ENCODE peak calls at places on chromosome 6, in five cellular contexts. A, L, Q, I and N are unnamed samples.

GRCh38 chr6:1739220-1739619 is 129.5 kb downstream of the FOXC1 start:
- DNase-seq in A (no peak), L (no peak), Q (no peak), I (no peak), N (no peak)

GRCh38 chr6:80182291-80182690 is 75.8 kb downstream of the BCKDHB start:
- DNase-seq in A (peak; percentile 22), L (no peak), Q (no peak), I (no peak), N (no peak)

GRCh38 chr6:3749390-3749978 is 2.0 kb downstream of the PXDC1 start:
- DNase-seq in A (no peak), L (no peak), Q (peak; percentile 74), I (no peak), N (peak; percentile 69)

GRCh38 chr6:111210074-111210729 is 122.9 kb downstream of the SLC16A10 start:
- DNase-seq in A (peak; percentile 64), L (no peak), Q (no peak), I (peak; percentile 69), N (no peak)

GRCh38 chr6:130896249-130896648 is 69.0 kb downstream of the SMLR1 start:
- DNase-seq in A (no peak), L (no peak), Q (peak; percentile 38), I (no peak), N (no peak)

GRCh38 chr6:105196076-105196475 is 16.3 kb upstream of the POPDC3 start:
- DNase-seq in A (peak; percentile 7), L (no peak), Q (no peak), I (no peak), N (no peak)

GRCh38 chr6:96468681-96469224 is 52.9 kb upstream of the UFL1 start:
- DNase-seq in A (no peak), L (no peak), Q (no peak), I (no peak), N (no peak)

GRCh38 chr6:111113731-111114438 is 26.6 kb downstream of the SLC16A10 start:
- DNase-seq in A (peak; percentile 9), L (no peak), Q (no peak), I (peak; percentile 39), N (no peak)

GRCh38 chr6:41331401-41332150 is 3.8 kb upstream of the NCR2 start:
- DNase-seq in A (no peak), L (no peak), Q (no peak), I (peak; percentile 23), N (no peak)

GRCh38 chr6:149354009-149354408 is 36.5 kb downstream of the TAB2 start:
- DNase-seq in A (no peak), L (no peak), Q (no peak), I (no peak), N (no peak)

GRCh38 chr6:169215201-169215661 is 38.4 kb downstream of the THBS2 start:
- DNase-seq in A (no peak), L (no peak), Q (no peak), I (no peak), N (peak; percentile 14)

GRCh38 chr6:159819932-159820640 is 20.0 kb downstream of the PNLDC1 start:
- DNase-seq in A (no peak), L (peak; percentile 42), Q (no peak), I (no peak), N (no peak)

GRCh38 chr6:490251-491037 is 98.9 kb downstream of the IRF4 start:
- DNase-seq in A (no peak), L (no peak), Q (no peak), I (no peak), N (no peak)

GRCh38 chr6:54282186-54282585 is 26.1 kb upstream of the TINAG start:
- DNase-seq in A (peak; percentile 92), L (no peak), Q (no peak), I (no peak), N (no peak)

GRCh38 chr6:71346034-71346680 is 57.5 kb downstream of the OGFRL1 start:
- DNase-seq in A (no peak), L (no peak), Q (no peak), I (no peak), N (no peak)

GRCh38 chr6:165448210-165448609 is 138.8 kb upstream of the C6orf118 start:
- DNase-seq in A (no peak), L (no peak), Q (no peak), I (no peak), N (no peak)

GRCh38 chr6:94680672-94681212 is 896.6 kb upstream of the MANEA start:
- DNase-seq in A (no peak), L (no peak), Q (no peak), I (no peak), N (no peak)

GRCh38 chr6:33744001-33744848 is 2.5 kb downstream of the IP6K3 start:
- DNase-seq in A (peak; percentile 59), L (peak; percentile 75), Q (peak; percentile 67), I (peak; percentile 79), N (peak; percentile 85)

GRCh38 chr6:143629104-143630080 is 48.4 kb upstream of the PHACTR2 start:
- DNase-seq in A (no peak), L (no peak), Q (no peak), I (no peak), N (no peak)

GRCh38 chr6:43791752-43792422 is 21.9 kb downstream of the VEGFA start:
- DNase-seq in A (no peak), L (no peak), Q (no peak), I (no peak), N (no peak)
- TF ChIP-seq CTCF in A (no peak), L (no peak), Q (no peak), I (no peak), N (no peak)

DNA sequence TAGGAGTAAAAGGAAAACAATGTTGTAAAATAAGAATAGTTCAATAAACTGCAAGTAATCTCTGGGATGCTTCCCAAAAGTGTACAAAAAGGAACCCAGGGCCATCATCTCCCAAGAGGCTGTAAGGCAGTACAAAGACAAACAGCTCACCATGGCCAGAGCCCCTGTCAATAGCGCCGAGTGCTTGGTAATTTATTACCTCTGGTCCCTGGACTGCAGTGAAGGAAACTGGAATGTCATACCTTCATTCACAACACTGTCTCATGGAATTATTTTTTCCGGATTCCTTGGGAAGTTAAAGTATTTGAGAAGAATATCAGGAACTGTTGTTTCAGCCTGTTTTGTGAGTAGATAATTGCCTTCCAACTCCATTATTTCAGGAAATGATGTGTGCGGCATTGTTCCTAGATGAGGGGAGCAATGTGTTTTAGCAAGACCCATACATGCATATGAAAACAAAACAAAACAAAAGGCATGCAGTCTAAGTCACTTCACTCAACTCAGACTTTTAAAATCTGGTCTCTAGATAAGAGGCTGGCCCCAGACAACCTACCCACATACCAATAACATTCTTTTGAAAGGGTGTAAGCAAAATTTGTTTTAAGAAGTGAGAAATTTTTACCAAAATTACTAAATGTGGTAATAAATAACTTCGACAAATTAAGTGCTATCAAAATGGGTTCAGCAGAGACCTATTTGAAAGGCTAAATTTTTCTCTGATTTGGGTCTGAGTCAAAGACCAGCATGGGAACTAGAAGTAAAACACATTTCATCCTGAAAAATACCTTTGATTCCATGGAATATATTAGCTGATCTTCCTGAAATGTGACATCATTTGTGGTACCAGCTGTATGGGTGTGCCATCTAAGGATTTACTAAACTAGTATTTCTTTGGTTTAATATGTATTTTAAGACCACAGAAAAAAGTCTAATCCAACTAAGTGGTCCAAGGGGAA is 63.8 kb downstream of the BLOC1S5 start:
- DNase-seq in A (no peak), L (no peak), Q (no peak), I (no peak), N (no peak)
- TF ChIP-seq CTCF in A (no peak), L (no peak), Q (no peak), I (no peak), N (no peak)

GRCh38 chr6:136114661-136115060 is 135.4 kb downstream of the MTFR2 start:
- DNase-seq in A (no peak), L (no peak), Q (no peak), I (no peak), N (no peak)

GRCh38 chr6:136111831-136112230 is 138.3 kb downstream of the MTFR2 start:
- DNase-seq in A (no peak), L (no peak), Q (no peak), I (no peak), N (no peak)

GRCh38 chr6:136115941-136116340 is 134.2 kb downstream of the MTFR2 start:
- DNase-seq in A (no peak), L (no peak), Q (no peak), I (no peak), N (no peak)

GRCh38 chr6:136112262-136112661 is 137.8 kb downstream of the MTFR2 start:
- DNase-seq in A (no peak), L (no peak), Q (no peak), I (no peak), N (no peak)

DNA sequence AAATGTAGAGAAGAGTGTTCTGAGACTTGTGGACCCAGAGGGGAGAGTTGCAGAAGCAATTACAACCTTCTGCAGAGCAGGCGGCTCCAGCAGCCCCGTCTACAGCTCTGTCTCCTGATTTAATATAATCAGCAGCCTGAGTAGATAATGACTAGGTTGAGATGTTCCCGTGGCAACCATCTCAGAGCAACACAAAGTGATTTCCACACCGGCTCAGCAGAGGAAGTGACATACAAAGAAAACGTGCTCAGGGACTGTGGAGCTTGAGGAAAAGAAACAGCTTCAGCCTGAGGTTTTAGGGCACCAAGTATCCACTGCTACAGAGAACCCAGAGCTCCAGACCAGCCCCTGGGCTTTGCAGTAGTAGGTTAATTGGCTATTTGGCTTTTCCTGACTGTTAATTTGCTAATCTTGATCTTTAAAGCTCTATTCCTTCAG is 136.4 kb downstream of the MTFR2 start:
- DNase-seq in A (peak; percentile 85), L (no peak), Q (no peak), I (peak; percentile 76), N (peak; percentile 27)
- TF ChIP-seq CTCF in A (no peak), L (no peak), Q (no peak), I (no peak), N (no peak)

GRCh38 chr6:118410001-118410400 is 138.1 kb upstream of the PLN start:
- DNase-seq in A (no peak), L (no peak), Q (no peak), I (no peak), N (no peak)

GRCh38 chr6:118403036-118403435 is 145.1 kb upstream of the PLN start:
- DNase-seq in A (no peak), L (no peak), Q (no peak), I (no peak), N (no peak)

GRCh38 chr6:118408863-118409262 is 139.2 kb upstream of the PLN start:
- DNase-seq in A (no peak), L (no peak), Q (no peak), I (no peak), N (no peak)
- TF ChIP-seq CTCF in A (no peak), L (no peak), Q (no peak), I (no peak), N (no peak)

GRCh38 chr6:115643762-115644161 is 416.9 kb downstream of the FRK start:
- DNase-seq in A (peak; percentile 66), L (no peak), Q (no peak), I (no peak), N (no peak)
- TF ChIP-seq CTCF in A (peak; percentile 67), L (no peak), Q (no peak), I (peak; percentile 38), N (no peak)

GRCh38 chr6:156659317-156660198 is 117.6 kb upstream of the ARID1B start:
- DNase-seq in A (no peak), L (no peak), Q (no peak), I (no peak), N (no peak)
- TF ChIP-seq CTCF in A (no peak), L (no peak), Q (no peak), I (peak; percentile 21), N (no peak)

GRCh38 chr6:167684276-167685104 is 142.2 kb upstream of the AFDN start:
- DNase-seq in A (no peak), L (no peak), Q (no peak), I (no peak), N (peak; percentile 62)
- TF ChIP-seq CTCF in A (no peak), L (no peak), Q (no peak), I (no peak), N (no peak)